ENCODE peak calls at places on chromosomes 4 and X, in five cellular contexts. K is breast epithelium, D is A549, I is tibial nerve, M is transverse colon. E is an unnamed sample.

GRCh38 chrX:103792916-103793540 is 16.4 kb downstream of the PLP1 start:
- DNase-seq in K (no peak), M (no peak), I (no peak), D (no peak), E (no peak)

GRCh38 chr4:119209077-119209476 is 3.4 kb upstream of the USP53 start:
- DNase-seq in M (no peak), I (no peak), K (no peak), D (peak), E (no peak)

GRCh38 chr4:15729910-15730533 is 27.2 kb downstream of the BST1 start:
- DNase-seq in K (no peak), M (no peak), I (peak), D (peak), E (no peak)

GRCh38 chr4:140799686-140800225 is 43.6 kb upstream of the TBC1D9 start:
- DNase-seq in D (no peak), K (no peak), I (no peak), M (no peak), E (no peak)

GRCh38 chr4:107736924-107737448 is 17.0 kb upstream of the PAPSS1 start:
- DNase-seq in I (no peak), K (no peak), D (peak), M (peak), E (no peak)

GRCh38 chr4:1194028-1194900 is 21.9 kb upstream of the SPON2 start:
- DNase-seq in D (no peak), I (no peak), M (peak), K (peak), E (peak)

GRCh38 chr4:173231916-173232315 is 63.3 kb downstream of the GALNT7 start:
- DNase-seq in K (no peak), D (no peak), M (no peak), I (no peak), E (no peak)

GRCh38 chrX:41085883-41086626 is 810 bp downstream of the USP9X start:
- DNase-seq in K (no peak), I (peak), M (peak), D (peak), E (peak)

GRCh38 chr4:60315586-60315985 is 884.5 kb upstream of the ADGRL3 start:
- DNase-seq in I (no peak), D (no peak), M (no peak), K (no peak), E (no peak)

GRCh38 chr4:143539670-143540023 is 26.1 kb downstream of the SMARCA5 start:
- DNase-seq in M (no peak), I (no peak), K (no peak), D (no peak), E (no peak)

GRCh38 chr4:185283723-185284122 is 74.3 kb downstream of the SNX25 start:
- DNase-seq in D (no peak), K (no peak), I (no peak), M (no peak), E (no peak)

GRCh38 chrX:103629295-103630170 is 758 bp downstream of the TCEAL1 start:
- DNase-seq in K (peak), D (peak), I (peak), M (peak), E (peak)

GRCh38 chr4:128862608-128863313 is 53.3 kb downstream of the JADE1 start:
- DNase-seq in K (no peak), M (no peak), I (no peak), D (no peak), E (no peak)

GRCh38 chr4:143411527-143412480 is 75.1 kb downstream of the GAB1 start:
- DNase-seq in M (no peak), D (no peak), I (no peak), K (no peak), E (no peak)

GRCh38 chrX:139554367-139554766 is 23.8 kb downstream of the F9 start:
- DNase-seq in I (no peak), K (no peak), M (no peak), D (no peak), E (no peak)

GRCh38 chr4:3768842-3769641 is 2.9 kb downstream of the ADRA2C start:
- DNase-seq in D (no peak), I (no peak), M (no peak), K (no peak), E (no peak)

GRCh38 chr4:109702950-109703663 is at the start of gene CASP6:
- DNase-seq in I (peak), M (peak), D (peak), K (peak), E (peak)

GRCh38 chr4:40629401-40630334 is at the start of gene RBM47:
- DNase-seq in D (no peak), I (peak), K (peak), M (peak), E (peak)

GRCh38 chrX:46376246-46376885 is 168.9 kb downstream of the ZNF674 start:
- DNase-seq in I (peak), K (no peak), D (peak), M (peak), E (no peak)

GRCh38 chrX:40570346-40571093 is 10.2 kb upstream of the ATP6AP2 start:
- DNase-seq in D (no peak), K (no peak), M (no peak), I (no peak), E (no peak)

GRCh38 chr4:56689231-56689630 is 8.1 kb upstream of the HOPX start:
- DNase-seq in K (no peak), I (no peak), D (no peak), M (no peak), E (no peak)

GRCh38 chrX:107629533-107629909 is 1.2 kb downstream of the PRPS1 start:
- DNase-seq in K (no peak), D (peak), M (no peak), I (peak), E (no peak)

GRCh38 chr4:40562681-40563080 is 67.0 kb downstream of the RBM47 start:
- DNase-seq in D (no peak), I (no peak), M (no peak), K (no peak), E (no peak)

GRCh38 chr4:8595237-8596087 is 2.9 kb downstream of the CPZ start:
- DNase-seq in M (peak), D (no peak), K (no peak), I (no peak), E (no peak)

GRCh38 chr4:155039162-155039561 is 169.3 kb upstream of the NPY2R start:
- DNase-seq in I (no peak), K (no peak), D (no peak), M (no peak), E (no peak)

GRCh38 chr4:19936471-19936870 is 315.2 kb upstream of the SLIT2 start:
- DNase-seq in I (no peak), K (no peak), M (no peak), D (no peak), E (no peak)
- TF ChIP-seq POLR2A in I (no peak), K (no peak), M (no peak), D (no peak), E (no peak)

DNA sequence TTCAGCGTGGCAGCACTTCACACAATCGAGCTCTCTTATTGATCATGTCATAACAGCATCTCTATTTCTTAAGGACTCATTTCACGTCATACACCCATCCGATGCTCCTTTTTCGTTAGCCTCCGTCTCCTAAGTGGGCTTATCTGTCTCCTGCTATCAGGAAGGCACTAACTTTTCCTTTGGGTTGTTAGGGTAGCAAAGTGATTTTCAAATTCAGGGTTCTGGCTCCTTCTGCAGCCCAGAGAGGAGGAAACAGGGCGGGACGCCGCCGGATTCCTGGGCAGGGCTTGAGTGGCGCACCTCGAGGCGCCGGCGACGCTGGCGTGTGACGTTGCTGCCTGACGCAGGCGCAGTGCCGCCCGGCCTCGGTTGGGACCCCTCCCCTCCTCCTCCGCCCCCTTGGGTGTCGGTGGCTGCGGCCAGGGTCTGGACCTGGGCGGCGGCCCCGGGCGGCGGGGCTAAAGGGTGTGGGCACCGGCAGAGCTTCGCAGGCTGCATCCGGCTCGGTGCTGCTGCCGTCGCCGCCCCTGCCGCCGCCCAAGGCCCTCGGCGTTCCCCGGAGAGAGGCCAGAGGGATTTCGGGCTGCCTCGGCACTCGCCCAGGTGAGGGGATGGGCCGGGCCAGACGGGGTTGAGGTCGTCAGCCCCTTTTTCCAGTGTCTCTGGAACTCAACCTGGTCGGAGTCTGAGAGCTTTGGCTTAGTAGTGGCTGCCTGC is at the start of gene BLTP1:
- DNase-seq in K (peak), D (peak), M (peak), I (peak), E (peak)
- TF ChIP-seq POLR2A in K (no peak), D (peak), M (peak), I (peak), E (peak)

DNA sequence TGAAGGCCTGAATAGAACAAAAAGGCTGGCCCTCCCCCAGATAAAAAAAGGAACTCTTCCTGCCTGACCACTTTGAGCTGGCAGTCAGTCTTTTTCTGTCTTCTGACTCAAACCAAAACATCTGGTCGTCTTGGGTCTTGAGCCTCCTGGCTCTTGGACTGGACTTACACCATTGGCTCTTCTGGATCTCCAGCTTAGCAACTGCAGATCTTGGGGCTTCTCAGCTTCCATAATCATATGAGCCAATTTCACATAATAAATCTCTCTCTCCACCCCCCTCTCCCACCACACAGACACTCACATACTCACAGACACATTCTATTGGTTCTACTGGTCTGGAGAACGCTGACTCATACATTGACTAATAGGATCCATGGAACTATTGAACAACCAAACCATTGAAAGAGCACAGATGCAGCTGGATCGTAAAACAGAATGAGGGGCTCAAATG is 15.6 kb upstream of the CWH43 start:
- DNase-seq in D (no peak), M (no peak), I (no peak), K (no peak), E (no peak)
- TF ChIP-seq POLR2A in D (no peak), M (no peak), I (no peak), K (no peak), E (no peak)

GRCh38 chr4:83329521-83330105 is 5.0 kb downstream of the HPSE start:
- DNase-seq in D (no peak), K (no peak), M (no peak), I (no peak), E (no peak)

GRCh38 chr4:83339573-83339972 is 4.9 kb upstream of the HPSE start:
- DNase-seq in M (no peak), I (no peak), D (no peak), K (no peak), E (no peak)

GRCh38 chr4:83335691-83336090 is 1.0 kb upstream of the HPSE start:
- DNase-seq in I (peak), K (no peak), M (no peak), D (no peak), E (no peak)

GRCh38 chr4:83331959-83332358 is 2.7 kb downstream of the HPSE start:
- DNase-seq in I (no peak), K (no peak), M (no peak), D (no peak), E (no peak)

DNA sequence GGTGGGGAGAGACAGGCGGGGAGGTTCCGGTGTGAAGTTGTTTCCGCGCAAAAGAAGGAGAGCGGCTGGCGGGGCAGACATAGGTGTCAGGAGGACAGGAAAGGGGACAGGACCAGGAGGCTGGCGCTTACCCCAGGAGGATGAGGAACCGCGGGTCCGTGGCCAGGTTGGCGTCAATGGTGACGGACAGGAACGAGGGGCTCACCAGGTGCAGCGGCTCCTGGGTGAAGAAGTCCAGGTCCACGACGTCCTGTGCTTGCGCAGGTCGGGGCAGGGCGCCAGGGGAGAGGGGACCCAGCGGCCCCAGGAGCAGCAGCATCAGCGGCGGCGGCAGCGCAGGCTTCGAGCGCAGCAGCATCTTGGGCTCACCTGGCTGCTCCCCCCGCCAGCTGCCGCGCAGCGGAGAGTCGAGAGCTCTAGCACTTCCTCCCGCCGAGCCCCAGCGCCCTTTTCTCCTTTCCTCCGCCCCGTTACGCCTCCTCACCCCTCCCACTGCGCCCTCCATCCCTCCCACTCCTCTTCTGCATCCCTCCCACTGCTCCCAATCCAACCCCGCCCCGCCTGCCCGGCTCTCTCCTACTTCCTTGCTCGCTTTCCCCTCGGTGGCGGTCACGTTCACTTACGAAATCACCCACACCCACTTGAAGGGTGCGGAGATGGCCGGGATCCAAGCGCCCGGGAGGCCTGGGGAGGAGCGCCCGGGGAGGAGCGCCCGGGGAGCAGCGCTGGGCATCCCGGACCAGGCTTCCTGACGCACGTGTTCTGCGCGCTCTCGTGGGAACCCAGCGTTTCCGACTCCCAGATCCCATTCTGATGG is at the start of gene HPSE:
- DNase-seq in D (peak), I (peak), M (peak), K (peak), E (peak)
- TF ChIP-seq POLR2A in D (no peak), I (no peak), M (peak), K (no peak), E (no peak)

DNA sequence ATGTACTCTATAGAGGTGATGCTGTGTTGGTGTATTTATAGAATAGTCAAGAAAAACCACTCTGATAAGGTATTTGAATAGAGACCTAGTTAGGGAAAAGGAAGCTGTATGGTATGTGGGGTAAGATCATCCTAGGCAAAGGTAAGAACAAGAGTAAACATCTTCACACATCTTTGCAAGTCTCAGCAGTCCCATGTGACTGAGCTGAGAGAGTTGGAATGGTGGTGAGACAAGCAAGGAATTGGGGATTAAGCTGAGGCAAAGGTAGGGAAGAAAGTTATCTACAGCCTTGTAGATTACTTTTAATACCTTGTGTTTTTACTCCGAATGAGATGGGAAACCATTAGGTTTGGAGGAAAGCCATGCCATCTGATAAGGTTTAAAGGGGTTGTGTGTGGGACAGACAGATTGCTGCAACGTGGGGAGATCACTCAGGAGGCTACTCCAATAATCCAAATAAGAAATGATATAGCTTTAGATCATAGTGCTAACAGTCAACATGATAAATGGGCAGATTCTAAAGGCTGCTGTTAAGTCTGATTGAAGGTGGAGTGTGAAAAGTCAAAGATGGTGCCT is 31.7 kb upstream of the MANBA start:
- DNase-seq in K (no peak), D (no peak), I (no peak), M (no peak), E (no peak)
- TF ChIP-seq POLR2A in K (no peak), D (no peak), I (no peak), M (no peak), E (no peak)

GRCh38 chrX:129239371-129239770 is 283.9 kb downstream of the SMARCA1 start:
- DNase-seq in M (no peak), D (no peak), K (no peak), I (no peak), E (no peak)
- TF ChIP-seq POLR2A in M (no peak), D (no peak), K (no peak), I (no peak), E (no peak)

GRCh38 chrX:13102636-13103035 is 58.2 kb upstream of the FAM9C start:
- DNase-seq in K (no peak), M (no peak), D (no peak), I (no peak), E (no peak)

GRCh38 chrX:13103914-13104274 is 59.5 kb upstream of the FAM9C start:
- DNase-seq in I (no peak), D (no peak), M (no peak), K (no peak), E (no peak)

GRCh38 chrX:13103111-13103913 is 58.9 kb upstream of the FAM9C start:
- DNase-seq in M (no peak), K (no peak), I (no peak), D (no peak), E (no peak)

GRCh38 chrX:13099121-13099520 is 54.7 kb upstream of the FAM9C start:
- DNase-seq in M (no peak), I (no peak), D (no peak), K (no peak), E (no peak)

DNA sequence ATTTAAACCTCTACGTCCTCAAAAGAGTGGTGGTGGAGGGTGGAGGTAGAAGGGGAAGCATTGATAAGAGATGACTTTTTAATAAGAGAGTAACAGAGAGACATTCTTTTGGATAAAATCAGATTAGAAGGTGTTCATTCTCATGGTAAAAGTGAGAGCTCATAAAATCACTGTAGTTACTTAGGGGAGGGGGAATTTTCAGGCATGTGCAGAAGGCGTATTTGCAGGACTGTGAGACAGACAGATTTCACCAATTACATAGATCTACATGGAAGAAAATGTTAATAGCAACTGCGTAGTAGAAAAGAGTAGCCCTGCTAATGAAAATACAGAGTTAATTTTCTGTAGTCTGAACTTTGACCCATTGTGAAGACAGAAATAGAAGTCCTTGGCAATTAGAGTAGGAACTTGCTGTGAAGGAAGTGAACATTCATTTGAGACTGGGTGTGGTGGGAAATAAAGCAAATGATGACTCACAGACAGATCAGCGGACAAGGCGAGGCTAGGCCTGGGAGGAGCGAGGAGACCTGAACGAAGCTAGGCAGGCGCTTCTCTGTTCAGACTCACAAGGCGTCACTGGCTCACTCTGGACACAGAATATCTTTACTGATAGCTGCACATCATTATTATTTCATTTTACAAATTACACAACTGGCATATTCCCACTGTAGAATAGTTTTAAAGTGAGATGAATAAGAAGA is 57.2 kb upstream of the FAM9C start:
- DNase-seq in D (peak), M (peak), K (peak), I (peak), E (no peak)
- TF ChIP-seq POLR2A in D (no peak), M (peak), K (no peak), I (no peak), E (no peak)

GRCh38 chr4:105015750-105016149 is 130.9 kb upstream of the TET2 start:
- DNase-seq in D (no peak), M (no peak), K (no peak), I (no peak), E (no peak)
- TF ChIP-seq POLR2A in D (no peak), M (no peak), K (no peak), I (no peak), E (no peak)